ENCODE peak calls at places on chromosomes 7 and 10, in seven cellular contexts. U is activated naive CD8-positive, alpha-beta T cell treated with anti-CD3 and anti-CD28 coated beads for 36 hours; G is iris pigment epithelial cell; S is PC-9; P is stimulated activated CD4-positive, alpha-beta T cell treated with anti-CD3 and anti-CD28 coated beads, Interleukin-2, amount 100 ng/mL, for 48 hours; V is breast epithelium; F is GM20000. B is an unnamed sample.

GRCh38 chr10:25082276-25083204 is 66.1 kb downstream of the THNSL1 start:
- DNase-seq in S (no peak), F (no peak), G (no peak), P (no peak), U (no peak), V (no peak), B (no peak)

GRCh38 chr7:17131060-17131345 is 167.4 kb upstream of the AHR start:
- DNase-seq in V (no peak), S (peak; percentile 19), G (peak; percentile 8), U (no peak), P (no peak), F (no peak), B (no peak)

GRCh38 chr10:122263971-122264370 is 7.1 kb upstream of the BTBD16 start:
- DNase-seq in P (no peak), G (peak; percentile 91), F (no peak), V (no peak), S (peak; percentile 84), U (no peak), B (no peak)

GRCh38 chr10:20494474-20494873 is 402.6 kb downstream of the NEBL start:
- DNase-seq in U (no peak), S (no peak), P (no peak), F (no peak), G (peak; percentile 72), V (no peak), B (no peak)

GRCh38 chr10:125137601-125138438 is 22.5 kb downstream of the CTBP2 start:
- DNase-seq in G (no peak), U (no peak), V (no peak), P (no peak), F (no peak), S (no peak), B (no peak)

GRCh38 chr10:100167521-100168312 is 18.1 kb downstream of the ERLIN1 start:
- DNase-seq in S (no peak), V (no peak), G (peak; percentile 2), F (no peak), P (no peak), U (no peak), B (peak; percentile 61)

GRCh38 chr10:61669849-61670248 is 7.1 kb downstream of the CABCOCO1 start:
- DNase-seq in P (no peak), V (no peak), G (no peak), S (no peak), U (no peak), F (no peak), B (no peak)

GRCh38 chr10:576130-576465 is 113.4 kb downstream of the DIP2C start:
- DNase-seq in V (no peak), P (no peak), G (peak; percentile 50), U (no peak), F (no peak), S (no peak), B (no peak)

GRCh38 chr10:89556590-89556989 is 21.2 kb upstream of the SLC16A12 start:
- DNase-seq in S (no peak), G (peak; percentile 78), P (no peak), F (no peak), U (no peak), V (no peak), B (no peak)

GRCh38 chr7:27031289-27032172 is 64.3 kb downstream of the HOXA1 start:
- DNase-seq in F (peak; percentile 57), U (no peak), V (no peak), G (peak; percentile 30), S (peak; percentile 88), P (no peak), B (peak; percentile 50)

GRCh38 chr7:43625453-43625852 is 42.5 kb downstream of the STK17A start:
- DNase-seq in G (no peak), S (no peak), V (no peak), F (no peak), U (peak; percentile 52), P (no peak), B (peak; percentile 74)

GRCh38 chr7:6268909-6269306 is 3.5 kb downstream of the CYTH3 start:
- DNase-seq in U (no peak), S (no peak), V (no peak), P (no peak), F (no peak), G (no peak), B (no peak)

GRCh38 chr7:74181821-74182220 is 7.7 kb downstream of the EIF4H start:
- DNase-seq in P (no peak), G (peak; percentile 46), V (no peak), F (no peak), S (peak; percentile 56), U (no peak), B (no peak)

GRCh38 chr7:39392151-39392550 is 174.1 kb upstream of the YAE1 start:
- DNase-seq in P (no peak), V (no peak), U (no peak), G (no peak), S (no peak), F (no peak), B (no peak)

GRCh38 chr7:89458076-89458475 is 662.5 kb upstream of the TEX47 start:
- DNase-seq in V (no peak), S (no peak), P (no peak), G (no peak), F (no peak), U (no peak), B (no peak)

GRCh38 chr7:159107052-159107892 is 37.4 kb downstream of the VIPR2 start:
- DNase-seq in U (no peak), V (no peak), S (no peak), F (no peak), P (no peak), G (no peak), B (no peak)

GRCh38 chr10:88232029-88232895 is 350.9 kb downstream of the RNLS start:
- DNase-seq in F (no peak), V (peak; percentile 43), G (peak; percentile 57), U (no peak), S (no peak), P (no peak), B (no peak)

GRCh38 chr10:131889755-131890154 is 11.1 kb upstream of the PPP2R2D start:
- DNase-seq in F (no peak), V (no peak), G (no peak), U (no peak), S (no peak), P (no peak), B (no peak)

GRCh38 chr10:74598891-74599566 is 227.4 kb upstream of the KAT6B start:
- DNase-seq in S (no peak), U (no peak), G (peak; percentile 19), F (peak; percentile 25), P (no peak), V (no peak), B (no peak)

GRCh38 chr10:35336084-35336831 is at the start of gene CCNY:
- DNase-seq in P (peak; percentile 74), S (no peak), U (peak; percentile 75), G (peak; percentile 74), V (peak; percentile 41), F (peak; percentile 93), B (peak; percentile 92)

GRCh38 chr7:116706668-116707126 is 34.7 kb downstream of the MET start:
- DNase-seq in P (no peak), G (peak; percentile 63), U (no peak), S (peak; percentile 80), F (no peak), V (no peak), B (no peak)

GRCh38 chr10:49280001-49280408 is 19.0 kb upstream of the C10orf71 start:
- DNase-seq in V (no peak), P (no peak), U (no peak), F (no peak), S (no peak), G (peak; percentile 45), B (no peak)

GRCh38 chr10:130361351-130362105 is 225.3 kb downstream of the GLRX3 start:
- DNase-seq in G (no peak), F (no peak), P (no peak), U (no peak), V (no peak), S (no peak), B (no peak)

GRCh38 chr10:23099816-23100215 is 4.4 kb downstream of the MSRB2 start:
- DNase-seq in F (no peak), U (no peak), P (no peak), G (peak; percentile 9), V (no peak), S (no peak), B (no peak)

GRCh38 chr7:159065151-159065550 is 79.5 kb downstream of the VIPR2 start:
- DNase-seq in F (no peak), P (no peak), S (no peak), G (no peak), V (no peak), U (no peak), B (no peak)

GRCh38 chr7:21944616-21945373 is 904 bp downstream of the CDCA7L start:
- DNase-seq in S (peak; percentile 81), U (peak; percentile 76), F (no peak), P (peak; percentile 27), V (peak; percentile 55), G (peak; percentile 34), B (peak; percentile 85)

GRCh38 chr7:139639563-139639962 is 116.1 kb downstream of the CLEC2L start:
- DNase-seq in P (no peak), U (no peak), V (no peak), S (no peak), G (no peak), F (no peak), B (no peak)

GRCh38 chr7:49773082-49773938 is at the start of gene VWC2:
- DNase-seq in S (no peak), G (no peak), V (no peak), F (peak; percentile 56), P (no peak), U (no peak), B (no peak)

GRCh38 chr7:112370436-112370835 is 79.8 kb upstream of the IFRD1 start:
- DNase-seq in F (no peak), U (no peak), S (no peak), V (peak; percentile 35), P (no peak), G (no peak), B (no peak)

GRCh38 chr7:129827467-129827990 is 125.2 kb downstream of the UBE2H start:
- DNase-seq in P (no peak), S (no peak), G (no peak), V (no peak), F (no peak), U (no peak), B (no peak)

GRCh38 chr10:14468022-14468421 is 137.3 kb upstream of the FRMD4A start:
- DNase-seq in U (no peak), G (no peak), F (no peak), P (no peak), V (no peak), S (no peak), B (no peak)

GRCh38 chr10:24467605-24468004 is 256.1 kb downstream of the ARHGAP21 start:
- DNase-seq in F (no peak), G (no peak), V (no peak), S (no peak), P (no peak), U (no peak), B (no peak)

GRCh38 chr7:128919881-128920789 is 9.6 kb upstream of the KCP start:
- DNase-seq in G (no peak), S (no peak), V (no peak), P (no peak), U (no peak), F (no peak), B (no peak)

GRCh38 chr7:137462074-137462715 is 118.7 kb upstream of the PTN start:
- DNase-seq in V (peak; percentile 37), S (no peak), F (no peak), P (no peak), U (no peak), G (peak; percentile 52), B (no peak)

GRCh38 chr10:132575320-132576201 is 38.0 kb downstream of the INPP5A start:
- DNase-seq in U (peak; percentile 66), G (peak; percentile 83), V (peak; percentile 46), P (no peak), F (peak; percentile 71), S (peak; percentile 95), B (peak; percentile 71)

GRCh38 chr7:27364344-27364758 is 121.7 kb downstream of the EVX1 start:
- DNase-seq in F (no peak), S (peak; percentile 53), G (peak; percentile 78), P (no peak), V (peak; percentile 26), U (no peak), B (no peak)

GRCh38 chr10:22466763-22467334 is 121.6 kb downstream of the SPAG6 start:
- DNase-seq in F (no peak), U (no peak), S (no peak), P (no peak), V (no peak), G (no peak), B (no peak)

B was measured in activated CD4-positive, alpha-beta T cell treated with anti-CD3 and anti-CD28 coated beads, Interleukin-2, amount 10 ng/mL, durations not matched to agents 24 days and 14 days.